ENCODE peak calls at places on chromosome 16, in six cellular contexts. W is EL; E is GM10248; S is naive B cell; M is stimulated activated CD4-positive, alpha-beta T cell treated with anti-CD3 and anti-CD28 coated beads, TNF-alpha, amount 100 ng/mL, for 48 hours; J is mucosa of gallbladder. O is an unnamed sample.

GRCh38 chr16:17431012-17431411 is 39.7 kb downstream of the XYLT1 start:
- DNase-seq in W (peak), E (no peak), S (no peak), M (no peak), J (no peak), O (no peak)

GRCh38 chr16:89687092-89687940 is 827 bp downstream of the CDK10 start:
- DNase-seq in W (peak), E (peak), S (no peak), M (no peak), J (peak), O (peak)

GRCh38 chr16:75555213-75555706 is 792 bp downstream of the TMEM231 start:
- DNase-seq in W (peak), E (peak), S (no peak), M (no peak), J (peak), O (peak)

GRCh38 chr16:54289242-54290051 is 2.9 kb upstream of the IRX3 start:
- DNase-seq in W (no peak), E (no peak), S (no peak), M (no peak), J (no peak), O (no peak)

GRCh38 chr16:89506791-89507191 is 1.4 kb upstream of the SPG7 start:
- DNase-seq in W (peak), E (no peak), S (no peak), M (no peak), J (no peak), O (no peak)

GRCh38 chr16:23901178-23902131 is 65.7 kb downstream of the PRKCB start:
- DNase-seq in W (no peak), E (no peak), S (no peak), M (no peak), J (no peak), O (no peak)

GRCh38 chr16:10878644-10879498 is 1.9 kb downstream of the CIITA start:
- DNase-seq in W (peak), E (peak), S (peak), M (no peak), J (peak), O (peak)

GRCh38 chr16:22674832-22675191 is 139.2 kb upstream of the HS3ST2 start:
- DNase-seq in W (no peak), E (no peak), S (no peak), M (no peak), J (no peak), O (no peak)